ENCODE peak calls at places on chromosomes 16 and 17, in eight cellular contexts. One of them, this sample, is unnamed.
A peak's percentile ranks its signal among the peaks of the same experiment; 100 is the strongest.

GRCh38 chr17:41823141-41823524 is 10.3 kb downstream of the FKBP10 start:
- DNase-seq in amygdala: no peak
- DNase-seq in GM19239: no peak
- DNase-seq in KBM-7: no peak
- DNase-seq in SK-N-DZ: no peak
- DNase-seq in activated naive CD4-positive, alpha-beta T cell: no peak
- DNase-seq in effector memory CD8-positive, alpha-beta T cell: no peak
- DNase-seq in brain microvascular endothelial cell: no peak
- DNase-seq in this sample: no peak

GRCh38 chr16:88335150-88335685 is 47.5 kb upstream of the ZNF469 start:
- DNase-seq in amygdala: no peak
- DNase-seq in GM19239: no peak
- DNase-seq in KBM-7: no peak
- DNase-seq in SK-N-DZ: no peak
- DNase-seq in activated naive CD4-positive, alpha-beta T cell: no peak
- DNase-seq in effector memory CD8-positive, alpha-beta T cell: no peak
- DNase-seq in brain microvascular endothelial cell: no peak
- DNase-seq in this sample: no peak

GRCh38 chr17:64658931-64659330 is 3.2 kb downstream of the SMURF2 start:
- DNase-seq in amygdala: no peak
- DNase-seq in GM19239: no peak
- DNase-seq in KBM-7: no peak
- DNase-seq in SK-N-DZ: no peak
- DNase-seq in activated naive CD4-positive, alpha-beta T cell: no peak
- DNase-seq in effector memory CD8-positive, alpha-beta T cell: no peak
- DNase-seq in brain microvascular endothelial cell: peak; percentile 63
- DNase-seq in this sample: no peak

GRCh38 chr17:45749831-45750335 is 34.2 kb upstream of the CRHR1 start:
- DNase-seq in amygdala: no peak
- DNase-seq in GM19239: no peak
- DNase-seq in KBM-7: no peak
- DNase-seq in SK-N-DZ: no peak
- DNase-seq in activated naive CD4-positive, alpha-beta T cell: no peak
- DNase-seq in effector memory CD8-positive, alpha-beta T cell: no peak
- DNase-seq in brain microvascular endothelial cell: no peak
- DNase-seq in this sample: no peak

GRCh38 chr16:50640391-50640790 is 40.7 kb downstream of the SNX20 start:
- DNase-seq in amygdala: no peak
- DNase-seq in GM19239: no peak
- DNase-seq in KBM-7: no peak
- DNase-seq in SK-N-DZ: no peak
- DNase-seq in activated naive CD4-positive, alpha-beta T cell: no peak
- DNase-seq in effector memory CD8-positive, alpha-beta T cell: no peak
- DNase-seq in brain microvascular endothelial cell: no peak
- DNase-seq in this sample: no peak

GRCh38 chr16:4415538-4416199 is 727 bp downstream of the CORO7 start:
- DNase-seq in amygdala: no peak
- DNase-seq in GM19239: no peak
- DNase-seq in KBM-7: peak; percentile 89
- DNase-seq in SK-N-DZ: no peak
- DNase-seq in activated naive CD4-positive, alpha-beta T cell: peak; percentile 32
- DNase-seq in effector memory CD8-positive, alpha-beta T cell: peak; percentile 63
- DNase-seq in brain microvascular endothelial cell: no peak
- DNase-seq in this sample: peak; percentile 74

GRCh38 chr16:50585331-50585776 is 37.2 kb downstream of the NKD1 start:
- DNase-seq in amygdala: no peak
- DNase-seq in GM19239: no peak
- DNase-seq in KBM-7: no peak
- DNase-seq in SK-N-DZ: no peak
- DNase-seq in activated naive CD4-positive, alpha-beta T cell: no peak
- DNase-seq in effector memory CD8-positive, alpha-beta T cell: no peak
- DNase-seq in brain microvascular endothelial cell: no peak
- DNase-seq in this sample: no peak

GRCh38 chr17:19336938-19337711 is 25.4 kb downstream of the B9D1 start:
- DNase-seq in amygdala: no peak
- DNase-seq in GM19239: no peak
- DNase-seq in KBM-7: no peak
- DNase-seq in SK-N-DZ: no peak
- DNase-seq in activated naive CD4-positive, alpha-beta T cell: no peak
- DNase-seq in effector memory CD8-positive, alpha-beta T cell: no peak
- DNase-seq in brain microvascular endothelial cell: peak; percentile 57
- DNase-seq in this sample: no peak

GRCh38 chr16:67000384-67001158 is 12.2 kb downstream of the CES4A start:
- DNase-seq in amygdala: peak; percentile 40
- DNase-seq in GM19239: no peak
- DNase-seq in KBM-7: no peak
- DNase-seq in SK-N-DZ: peak; percentile 35
- DNase-seq in activated naive CD4-positive, alpha-beta T cell: peak; percentile 34
- DNase-seq in effector memory CD8-positive, alpha-beta T cell: peak; percentile 33
- DNase-seq in brain microvascular endothelial cell: no peak
- DNase-seq in this sample: peak; percentile 59

GRCh38 chr17:62933986-62934385 is 32.0 kb upstream of the TANC2 start:
- DNase-seq in amygdala: no peak
- DNase-seq in GM19239: no peak
- DNase-seq in KBM-7: no peak
- DNase-seq in SK-N-DZ: no peak
- DNase-seq in activated naive CD4-positive, alpha-beta T cell: no peak
- DNase-seq in effector memory CD8-positive, alpha-beta T cell: no peak
- DNase-seq in brain microvascular endothelial cell: no peak
- DNase-seq in this sample: no peak

GRCh38 chr16:55526448-55526847 is 17.6 kb downstream of the LPCAT2 start:
- DNase-seq in amygdala: no peak
- DNase-seq in GM19239: no peak
- DNase-seq in KBM-7: no peak
- DNase-seq in SK-N-DZ: no peak
- DNase-seq in activated naive CD4-positive, alpha-beta T cell: no peak
- DNase-seq in effector memory CD8-positive, alpha-beta T cell: no peak
- DNase-seq in brain microvascular endothelial cell: no peak
- DNase-seq in this sample: no peak

GRCh38 chr17:27423651-27424050 is 32.6 kb upstream of the KSR1 start:
- DNase-seq in amygdala: no peak
- DNase-seq in GM19239: no peak
- DNase-seq in KBM-7: no peak
- DNase-seq in SK-N-DZ: no peak
- DNase-seq in activated naive CD4-positive, alpha-beta T cell: no peak
- DNase-seq in effector memory CD8-positive, alpha-beta T cell: no peak
- DNase-seq in brain microvascular endothelial cell: peak; percentile 11
- DNase-seq in this sample: no peak

GRCh38 chr17:549197-550040 is 165.2 kb downstream of the VPS53 start:
- DNase-seq in amygdala: no peak
- DNase-seq in GM19239: no peak
- DNase-seq in KBM-7: no peak
- DNase-seq in SK-N-DZ: no peak
- DNase-seq in activated naive CD4-positive, alpha-beta T cell: no peak
- DNase-seq in effector memory CD8-positive, alpha-beta T cell: no peak
- DNase-seq in brain microvascular endothelial cell: no peak
- DNase-seq in this sample: no peak

GRCh38 chr17:20281860-20282259 is 185.5 kb downstream of the LGALS9B start:
- DNase-seq in amygdala: peak; percentile 16
- DNase-seq in GM19239: no peak
- DNase-seq in KBM-7: no peak
- DNase-seq in SK-N-DZ: peak; percentile 86
- DNase-seq in activated naive CD4-positive, alpha-beta T cell: no peak
- DNase-seq in effector memory CD8-positive, alpha-beta T cell: no peak
- DNase-seq in brain microvascular endothelial cell: no peak
- DNase-seq in this sample: no peak

GRCh38 chr17:226773-227580 is 45.5 kb upstream of the DOC2B start:
- DNase-seq in amygdala: peak; percentile 14
- DNase-seq in GM19239: no peak
- DNase-seq in KBM-7: no peak
- DNase-seq in SK-N-DZ: no peak
- DNase-seq in activated naive CD4-positive, alpha-beta T cell: no peak
- DNase-seq in effector memory CD8-positive, alpha-beta T cell: no peak
- DNase-seq in brain microvascular endothelial cell: no peak
- DNase-seq in this sample: no peak

GRCh38 chr16:23114131-23114904 is 34.9 kb downstream of the USP31 start:
- DNase-seq in amygdala: no peak
- DNase-seq in GM19239: no peak
- DNase-seq in KBM-7: no peak
- DNase-seq in SK-N-DZ: no peak
- DNase-seq in activated naive CD4-positive, alpha-beta T cell: no peak
- DNase-seq in effector memory CD8-positive, alpha-beta T cell: no peak
- DNase-seq in brain microvascular endothelial cell: no peak
- DNase-seq in this sample: no peak

GRCh38 chr16:58661199-58661830 is 23.3 kb downstream of the SLC38A7 start:
- DNase-seq in amygdala: no peak
- DNase-seq in GM19239: peak; percentile 56
- DNase-seq in KBM-7: peak; percentile 78
- DNase-seq in SK-N-DZ: peak; percentile 82
- DNase-seq in activated naive CD4-positive, alpha-beta T cell: no peak
- DNase-seq in effector memory CD8-positive, alpha-beta T cell: no peak
- DNase-seq in brain microvascular endothelial cell: peak; percentile 91
- DNase-seq in this sample: no peak

GRCh38 chr17:50209472-50210248 is 8.2 kb upstream of the COL1A1 start:
- DNase-seq in amygdala: no peak
- DNase-seq in GM19239: no peak
- DNase-seq in KBM-7: no peak
- DNase-seq in SK-N-DZ: peak; percentile 77
- DNase-seq in activated naive CD4-positive, alpha-beta T cell: no peak
- DNase-seq in effector memory CD8-positive, alpha-beta T cell: no peak
- DNase-seq in brain microvascular endothelial cell: peak; percentile 97
- DNase-seq in this sample: no peak

GRCh38 chr16:49834496-49835009 is 21.4 kb downstream of the ZNF423 start:
- DNase-seq in amygdala: peak; percentile 40
- DNase-seq in GM19239: no peak
- DNase-seq in KBM-7: no peak
- DNase-seq in SK-N-DZ: peak; percentile 84
- DNase-seq in activated naive CD4-positive, alpha-beta T cell: no peak
- DNase-seq in effector memory CD8-positive, alpha-beta T cell: no peak
- DNase-seq in brain microvascular endothelial cell: no peak
- DNase-seq in this sample: no peak

This sample was measured in GM06990.